ENCODE peak calls at places on chromosomes 1 and 21, in ten cellular contexts. O is CD8-positive, alpha-beta memory T cell; A is neuronal stem cell; Z is body of pancreas; I is breast epithelium; D is mammary epithelial cell; P is neural progenitor cell; G is fibroblast of lung; H is PC-3; B is mucosa of descending colon. R is an unnamed sample. For H3K36me3, the result is how much of the 10 kb centered on the place peaks cover.

GRCh38 chr1:20956272-20956671 is 169.2 kb upstream of the HP1BP3 start:
- DNase-seq in O (no peak), A (no peak), Z (no peak), I (no peak), D (peak), P (no peak), G (no peak), H (no peak), B (no peak), R (no peak)

GRCh38 chr1:94792473-94792875 is 27.7 kb upstream of the SLC44A3 start:
- DNase-seq in O (no peak), A (no peak), Z (no peak), I (no peak), D (peak), P (no peak), G (peak), H (peak), B (no peak), R (no peak)

GRCh38 chr21:29230541-29231275 is 68.0 kb upstream of the BACH1 start:
- DNase-seq in O (no peak), A (no peak), Z (no peak), I (no peak), D (no peak), P (no peak), G (peak), H (no peak), B (no peak), R (no peak)

GRCh38 chr21:16002872-16003466 is 273.2 kb downstream of the USP25 start:
- DNase-seq in O (no peak), A (no peak), Z (no peak), I (no peak), D (no peak), P (no peak), G (peak), H (peak), B (no peak), R (no peak)

GRCh38 chr1:85451236-85451830 is 13.6 kb downstream of the DDAH1 start:
- DNase-seq in O (no peak), A (no peak), Z (no peak), I (no peak), D (peak), P (no peak), G (no peak), H (peak), B (no peak), R (no peak)

GRCh38 chr1:154808909-154809262 is 61.2 kb downstream of the KCNN3 start:
- DNase-seq in O (no peak), A (no peak), Z (no peak), I (no peak), D (no peak), P (no peak), G (no peak), H (no peak), B (peak), R (no peak)

GRCh38 chr1:195153107-195153506 is 1455.1 kb downstream of the KCNT2 start:
- DNase-seq in O (no peak), A (no peak), Z (no peak), I (no peak), D (no peak), P (no peak), G (no peak), H (no peak), B (no peak), R (no peak)

GRCh38 chr1:236323819-236324411 is 42.2 kb upstream of the ERO1B start:
- DNase-seq in O (no peak), A (no peak), Z (no peak), I (no peak), D (no peak), P (no peak), G (no peak), H (no peak), B (no peak), R (no peak)

GRCh38 chr1:214413315-214413714 is 132.4 kb downstream of the SMYD2 start:
- DNase-seq in O (no peak), A (no peak), Z (no peak), I (no peak), D (no peak), P (no peak), G (no peak), H (no peak), B (no peak), R (no peak)

GRCh38 chr1:109595540-109595939 is 23.9 kb downstream of the GNAT2 start:
- DNase-seq in O (no peak), A (no peak), Z (no peak), I (no peak), D (peak), P (no peak), G (peak), H (no peak), B (no peak), R (no peak)

GRCh38 chr1:89995595-89996397 is 886 bp downstream of the ZNF326 start:
- DNase-seq in O (no peak), A (no peak), Z (no peak), I (no peak), D (no peak), P (no peak), G (peak), H (peak), B (no peak), R (no peak)

DNA sequence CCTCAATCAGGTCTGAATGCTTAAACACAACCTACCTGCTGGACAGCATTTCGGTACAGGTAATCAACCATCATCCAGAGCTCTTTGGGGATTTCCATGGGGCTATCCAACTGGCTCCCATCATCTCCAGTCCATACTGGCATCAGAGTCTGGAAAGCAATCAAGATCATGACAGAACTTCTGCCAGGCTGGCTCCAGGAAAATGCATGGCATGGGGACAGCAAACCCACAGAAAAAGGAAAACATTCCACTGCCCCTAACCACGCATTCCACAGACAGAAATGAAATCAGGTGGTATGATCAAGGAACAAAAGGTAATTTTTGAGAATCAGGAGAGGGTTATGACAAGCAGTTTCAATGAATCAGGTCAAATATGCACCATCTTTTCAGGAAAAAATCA is 9.1 kb upstream of the MTF1 start:
- DNase-seq in O (no peak), A (no peak), Z (no peak), I (no peak), D (peak), P (no peak), G (no peak), H (no peak), B (no peak), R (no peak)
- H3K36me3 ChIP-seq in O (under half), A (half or more), Z (under half), I (under half), D (under half), P (under half), G (under half), H (under half), B (under half), R (half or more)

DNA sequence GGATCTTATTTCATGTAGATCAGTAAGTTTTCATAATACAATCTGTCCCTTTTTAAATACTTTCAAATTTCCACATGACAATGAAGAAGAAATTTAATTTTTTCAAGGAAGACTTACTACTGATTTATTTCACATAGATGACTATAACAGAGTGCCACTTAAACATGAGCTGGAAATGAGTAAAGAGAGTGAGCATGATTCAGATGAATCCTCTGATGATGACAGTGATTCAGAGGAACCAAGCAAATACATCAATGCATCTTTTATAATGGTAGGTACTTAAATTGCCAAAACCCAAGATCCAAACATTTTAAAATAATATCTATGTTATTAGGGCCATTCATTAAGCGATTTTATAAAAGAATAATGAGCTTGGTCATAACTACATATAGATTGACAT is 110.4 kb downstream of the PTPRC start:
- DNase-seq in O (no peak), A (no peak), Z (no peak), I (no peak), D (peak), P (no peak), G (no peak), H (peak), B (no peak), R (no peak)
- H3K36me3 ChIP-seq in O (half or more), A (under half), Z (under half), I (under half), D (under half), P (under half), G (under half), H (under half), B (under half), R (under half)

GRCh38 chr21:46421191-46421750 is 37.4 kb upstream of the DIP2A start:
- DNase-seq in O (no peak), A (no peak), Z (no peak), I (no peak), D (no peak), P (no peak), G (no peak), H (no peak), B (peak), R (no peak)

GRCh38 chr21:46422636-46423241 is 36.0 kb upstream of the DIP2A start:
- DNase-seq in O (no peak), A (no peak), Z (no peak), I (no peak), D (no peak), P (no peak), G (no peak), H (no peak), B (peak), R (no peak)

GRCh38 chr21:46420241-46421190 is 38.2 kb upstream of the DIP2A start:
- DNase-seq in O (no peak), A (no peak), Z (no peak), I (no peak), D (no peak), P (no peak), G (no peak), H (no peak), B (peak), R (no peak)

GRCh38 chr21:46423546-46424061 is 35.1 kb upstream of the DIP2A start:
- DNase-seq in O (no peak), A (no peak), Z (no peak), I (no peak), D (no peak), P (peak), G (no peak), H (no peak), B (peak), R (no peak)

DNA sequence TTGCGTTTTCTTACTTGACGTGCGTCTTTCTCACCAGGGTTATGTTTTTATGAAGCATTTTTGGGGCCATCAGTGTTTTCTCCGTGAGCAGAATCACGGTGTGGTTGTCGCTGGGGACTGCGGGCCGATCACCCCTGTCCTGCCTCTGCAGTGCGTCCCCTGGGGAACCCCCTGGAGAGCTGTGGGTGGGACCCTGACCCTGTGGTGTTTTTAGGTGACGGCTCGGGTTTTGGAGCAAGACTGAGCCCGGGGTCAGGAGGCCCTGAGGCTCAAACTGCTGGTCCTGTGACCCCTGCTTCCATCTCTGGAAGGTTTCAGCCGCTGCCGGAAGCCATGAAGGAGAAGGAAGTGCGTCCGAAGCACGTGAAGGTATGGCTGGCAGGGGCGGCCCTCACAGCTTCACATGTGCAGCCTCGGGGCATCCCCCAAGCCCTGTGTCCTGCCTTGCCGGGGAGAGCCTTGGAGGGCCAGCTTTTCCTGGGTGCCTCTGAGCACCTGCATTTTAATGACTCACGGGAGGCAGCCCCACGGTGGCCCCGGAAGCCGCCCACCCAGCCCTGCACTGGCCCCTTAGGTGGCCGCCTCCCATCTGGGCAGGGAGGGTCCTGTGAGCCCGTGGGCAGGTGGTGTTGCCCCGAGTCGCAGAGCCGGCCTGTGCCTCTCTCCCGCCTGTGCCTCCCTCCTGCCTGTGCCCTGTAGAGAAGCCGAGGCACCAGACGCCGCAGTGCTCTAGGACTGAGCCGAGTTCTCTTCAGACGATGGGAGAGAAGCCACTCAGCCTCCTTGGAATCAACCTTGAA is 36.7 kb upstream of the DIP2A start:
- DNase-seq in O (no peak), A (no peak), Z (no peak), I (no peak), D (no peak), P (no peak), G (no peak), H (no peak), B (peak), R (no peak)
- H3K36me3 ChIP-seq in O (under half), A (half or more), Z (under half), I (under half), D (under half), P (under half), G (under half), H (under half), B (under half), R (under half)

GRCh38 chr1:155952505-155952890 is 11.1 kb downstream of the RXFP4 start:
- DNase-seq in O (no peak), A (no peak), Z (no peak), I (no peak), D (no peak), P (no peak), G (no peak), H (no peak), B (no peak), R (no peak)
- H3K36me3 ChIP-seq in O (half or more), A (half or more), Z (under half), I (under half), D (under half), P (under half), G (under half), H (half or more), B (under half), R (under half)

DNA sequence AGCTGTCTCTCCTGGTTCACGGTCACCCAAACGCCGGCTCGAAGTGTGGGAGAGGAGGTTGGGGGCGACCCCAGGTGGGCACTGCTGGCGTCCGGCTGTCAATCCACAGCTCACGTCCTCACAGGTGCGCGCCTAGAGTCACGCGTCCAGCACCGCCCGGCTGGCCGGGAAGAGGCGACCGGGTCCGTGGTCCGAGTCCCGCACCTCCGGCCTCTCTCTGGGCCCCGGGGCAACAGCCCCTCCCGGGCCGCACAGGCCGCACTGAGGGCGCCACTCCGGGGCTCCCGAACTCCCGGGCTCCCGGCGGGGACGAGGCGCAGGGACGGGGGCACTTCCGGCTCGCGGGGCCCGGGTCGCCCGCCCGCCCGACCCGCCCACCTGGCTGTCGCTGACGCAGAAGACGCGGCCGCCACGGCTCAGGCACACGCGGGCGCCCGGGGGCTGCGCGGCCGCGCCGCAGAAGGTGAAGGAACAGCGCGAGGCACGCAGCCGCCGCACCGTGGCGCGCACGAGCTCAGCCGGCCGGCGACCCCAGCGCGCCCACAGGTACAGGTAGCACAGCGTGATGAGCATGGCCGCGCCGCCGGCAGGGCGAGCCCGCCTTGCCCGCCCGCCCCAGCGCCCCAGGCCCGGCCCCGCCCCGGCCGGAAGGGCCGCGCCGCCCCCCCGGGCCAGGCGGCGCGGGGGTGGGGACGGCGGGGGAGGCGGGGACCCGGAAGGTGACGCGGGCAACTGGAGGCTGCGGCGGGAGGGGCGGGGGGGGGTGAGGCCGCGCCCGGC is at the start of gene HLCS:
- DNase-seq in O (peak), A (peak), Z (peak), I (peak), D (peak), P (peak), G (peak), H (peak), B (peak), R (peak)
- H3K36me3 ChIP-seq in O (under half), A (under half), Z (under half), I (under half), D (under half), P (under half), G (under half), H (under half), B (under half), R (under half)

DNA sequence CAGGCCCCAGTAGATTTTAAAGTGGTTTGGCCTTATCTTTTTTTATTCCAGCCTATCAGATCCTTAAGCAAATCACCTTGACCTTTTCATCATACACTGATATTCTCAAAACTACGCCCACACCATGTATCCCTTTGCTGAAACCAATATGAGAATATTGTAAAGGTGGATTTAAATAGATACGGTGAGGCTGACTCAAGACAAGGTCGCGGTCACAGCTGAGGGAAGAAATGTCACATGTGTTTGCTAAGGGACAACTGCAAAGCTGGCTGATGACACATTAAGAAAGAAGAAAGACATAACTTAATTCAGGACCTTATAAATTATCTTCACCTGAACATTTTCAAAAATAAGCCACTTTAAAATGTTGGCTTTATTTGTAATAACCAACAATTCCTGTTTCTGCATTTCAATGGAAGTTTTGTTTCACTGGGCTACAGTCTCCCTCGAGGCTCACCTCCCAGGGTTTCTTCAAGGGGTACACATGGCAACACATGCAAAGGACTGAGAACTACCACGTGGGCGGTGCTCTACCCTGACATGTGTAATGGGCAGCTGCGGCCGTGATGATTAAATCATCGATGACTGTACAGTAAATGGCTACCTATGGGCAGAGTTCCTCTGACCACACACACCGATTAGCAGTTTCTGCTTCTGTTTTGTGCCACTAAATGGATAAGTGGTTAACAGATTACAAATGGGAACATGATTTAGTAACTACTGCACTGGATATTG is 189.4 kb downstream of the SIPA1L2 start:
- DNase-seq in O (no peak), A (no peak), Z (no peak), I (no peak), D (peak), P (no peak), G (no peak), H (no peak), B (no peak), R (no peak)
- H3K36me3 ChIP-seq in O (under half), A (half or more), Z (under half), I (under half), D (under half), P (under half), G (under half), H (under half), B (under half), R (half or more)

GRCh38 chr1:52352690-52353089 is 13.3 kb downstream of the CC2D1B start:
- DNase-seq in O (no peak), A (no peak), Z (no peak), I (no peak), D (no peak), P (no peak), G (no peak), H (no peak), B (no peak), R (no peak)

GRCh38 chr1:52356818-52357355 is 9.1 kb downstream of the CC2D1B start:
- DNase-seq in O (no peak), A (no peak), Z (no peak), I (no peak), D (no peak), P (no peak), G (no peak), H (no peak), B (no peak), R (no peak)

GRCh38 chr1:52355847-52356505 is 10.0 kb downstream of the CC2D1B start:
- DNase-seq in O (no peak), A (no peak), Z (no peak), I (no peak), D (no peak), P (no peak), G (no peak), H (no peak), B (no peak), R (no peak)

GRCh38 chr1:52357397-52357796 is 8.6 kb downstream of the CC2D1B start:
- DNase-seq in O (no peak), A (no peak), Z (no peak), I (no peak), D (no peak), P (no peak), G (no peak), H (no peak), B (no peak), R (no peak)

GRCh38 chr1:52355436-52355835 is 10.6 kb downstream of the CC2D1B start:
- DNase-seq in O (no peak), A (no peak), Z (no peak), I (no peak), D (no peak), P (no peak), G (no peak), H (no peak), B (no peak), R (no peak)
- H3K36me3 ChIP-seq in O (half or more), A (half or more), Z (under half), I (under half), D (under half), P (under half), G (under half), H (under half), B (under half), R (under half)

R was measured in Peyer's patch.